ENCODE peak calls at places on chromosomes 5 and 9, in five cellular contexts. X, R, I, J and T are unnamed samples.

GRCh38 chr5:34007116-34007674 is 655 bp downstream of the AMACR start:
- DNase-seq in X (peak; percentile 53), R (no peak), I (no peak), J (no peak), T (no peak)

GRCh38 chr5:1419476-1420210 is 25.6 kb downstream of the SLC6A3 start:
- DNase-seq in X (no peak), R (no peak), I (no peak), J (no peak), T (no peak)

GRCh38 chr5:74040065-74040551 is 414.1 kb downstream of the ARHGEF28 start:
- DNase-seq in X (no peak), R (peak; percentile 65), I (no peak), J (peak; percentile 63), T (no peak)

GRCh38 chr5:71663570-71663969 is 55.5 kb upstream of the CARTPT start:
- DNase-seq in X (no peak), R (no peak), I (no peak), J (no peak), T (no peak)

GRCh38 chr9:12817702-12818101 is 42.9 kb downstream of the LURAP1L start:
- DNase-seq in X (peak; percentile 68), R (peak; percentile 99), I (no peak), J (no peak), T (no peak)

GRCh38 chr5:62282079-62282478 is 23.9 kb upstream of the KIF2A start:
- DNase-seq in X (no peak), R (no peak), I (no peak), J (no peak), T (no peak)

GRCh38 chr9:82784595-82784994 is 278.3 kb downstream of the RASEF start:
- DNase-seq in X (no peak), R (no peak), I (no peak), J (no peak), T (no peak)

GRCh38 chr9:73565833-73566465 is 414.3 kb downstream of the ANXA1 start:
- DNase-seq in X (peak; percentile 83), R (peak; percentile 54), I (no peak), J (no peak), T (no peak)

GRCh38 chr5:179127136-179128040 is 67.2 kb downstream of the ZNF354C start:
- DNase-seq in X (peak; percentile 23), R (no peak), I (no peak), J (no peak), T (no peak)

GRCh38 chr9:17116400-17116837 is 18.4 kb upstream of the CNTLN start:
- DNase-seq in X (no peak), R (peak; percentile 30), I (no peak), J (no peak), T (no peak)

GRCh38 chr5:116411101-116411571 is 163.5 kb downstream of the SEMA6A start:
- DNase-seq in X (peak; percentile 32), R (no peak), I (no peak), J (peak; percentile 24), T (no peak)

GRCh38 chr9:69768716-69769115 is 8.9 kb upstream of the PTAR1 start:
- DNase-seq in X (no peak), R (no peak), I (no peak), J (no peak), T (no peak)

GRCh38 chr5:4419276-4419675 is 720.9 kb upstream of the ADAMTS16 start:
- DNase-seq in X (no peak), R (no peak), I (no peak), J (no peak), T (no peak)

GRCh38 chr9:114124138-114124537 is 25.0 kb upstream of the KIF12 start:
- DNase-seq in X (peak; percentile 25), R (no peak), I (no peak), J (no peak), T (no peak)

GRCh38 chr9:78585909-78586308 is 289.0 kb downstream of the PSAT1 start:
- DNase-seq in X (no peak), R (no peak), I (no peak), J (no peak), T (no peak)

GRCh38 chr5:147169399-147169798 is 65.4 kb upstream of the STK32A start:
- DNase-seq in X (no peak), R (peak; percentile 24), I (no peak), J (peak; percentile 18), T (no peak)

GRCh38 chr5:128498844-128499455 is 39.1 kb downstream of the FBN2 start:
- DNase-seq in X (no peak), R (peak; percentile 20), I (no peak), J (no peak), T (no peak)

GRCh38 chr5:149610583-149611250 is 29.4 kb downstream of the ARHGEF37 start:
- DNase-seq in X (no peak), R (no peak), I (no peak), J (no peak), T (no peak)

GRCh38 chr5:149611327-149611726 is 30.0 kb downstream of the ARHGEF37 start:
- DNase-seq in X (no peak), R (no peak), I (no peak), J (peak; percentile 43), T (no peak)

GRCh38 chr5:149605998-149606721 is 24.9 kb downstream of the ARHGEF37 start:
- DNase-seq in X (no peak), R (peak; percentile 99), I (no peak), J (peak; percentile 74), T (no peak)

GRCh38 chr5:149608936-149609502 is 27.7 kb downstream of the ARHGEF37 start:
- DNase-seq in X (no peak), R (peak; percentile 24), I (no peak), J (no peak), T (no peak)

DNA sequence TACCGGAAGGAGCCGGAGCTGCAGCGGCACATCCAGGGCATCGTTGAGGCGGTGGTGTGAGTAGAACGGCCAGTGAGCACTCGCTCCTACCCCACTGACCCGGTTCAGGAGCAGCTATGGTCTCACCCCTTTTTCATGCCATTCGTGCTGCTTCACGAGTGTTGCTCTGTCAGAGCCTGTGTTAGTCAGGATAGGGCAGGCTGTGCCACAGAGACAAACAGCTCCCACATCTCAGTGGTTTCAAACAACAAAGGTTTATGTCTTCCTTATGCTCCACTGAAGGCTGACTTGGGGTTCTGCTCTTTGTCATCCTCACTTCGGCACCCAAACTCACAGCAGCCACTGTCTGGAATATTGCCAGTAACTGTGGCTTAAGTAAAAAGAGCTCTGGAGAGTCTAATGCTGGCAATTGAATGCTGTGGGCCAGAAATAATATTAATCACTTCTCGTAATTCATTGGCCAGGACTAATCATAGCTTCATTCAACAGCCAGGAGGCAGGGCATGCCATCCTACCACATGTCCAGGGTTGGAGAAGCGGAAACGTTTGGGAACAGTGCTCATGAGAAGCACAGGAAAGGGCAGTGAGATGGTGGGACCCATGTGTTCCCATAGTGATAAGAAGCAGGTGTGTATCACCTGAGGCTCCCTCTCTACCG is 28.5 kb downstream of the ARHGEF37 start:
- DNase-seq in X (no peak), R (no peak), I (no peak), J (no peak), T (no peak)
- H3K4me1 ChIP-seq in X (no peaks in the 10 kb centered on the region), R (peaks cover 21% of the 10 kb centered on the region), I (no peaks in the 10 kb centered on the region), J (peaks cover 5% of the 10 kb centered on the region), T (peaks cover 24% of the 10 kb centered on the region)

GRCh38 chr5:88659529-88660325 is 223.3 kb downstream of the MEF2C start:
- DNase-seq in X (peak; percentile 88), R (no peak), I (no peak), J (no peak), T (no peak)

GRCh38 chr5:88660947-88661869 is 221.8 kb downstream of the MEF2C start:
- DNase-seq in X (peak; percentile 99), R (peak; percentile 78), I (no peak), J (peak; percentile 51), T (no peak)

GRCh38 chr5:88661870-88662207 is 221.1 kb downstream of the MEF2C start:
- DNase-seq in X (no peak), R (no peak), I (no peak), J (no peak), T (no peak)

GRCh38 chr5:88658005-88658404 is 225.0 kb downstream of the MEF2C start:
- DNase-seq in X (no peak), R (no peak), I (no peak), J (no peak), T (no peak)

DNA sequence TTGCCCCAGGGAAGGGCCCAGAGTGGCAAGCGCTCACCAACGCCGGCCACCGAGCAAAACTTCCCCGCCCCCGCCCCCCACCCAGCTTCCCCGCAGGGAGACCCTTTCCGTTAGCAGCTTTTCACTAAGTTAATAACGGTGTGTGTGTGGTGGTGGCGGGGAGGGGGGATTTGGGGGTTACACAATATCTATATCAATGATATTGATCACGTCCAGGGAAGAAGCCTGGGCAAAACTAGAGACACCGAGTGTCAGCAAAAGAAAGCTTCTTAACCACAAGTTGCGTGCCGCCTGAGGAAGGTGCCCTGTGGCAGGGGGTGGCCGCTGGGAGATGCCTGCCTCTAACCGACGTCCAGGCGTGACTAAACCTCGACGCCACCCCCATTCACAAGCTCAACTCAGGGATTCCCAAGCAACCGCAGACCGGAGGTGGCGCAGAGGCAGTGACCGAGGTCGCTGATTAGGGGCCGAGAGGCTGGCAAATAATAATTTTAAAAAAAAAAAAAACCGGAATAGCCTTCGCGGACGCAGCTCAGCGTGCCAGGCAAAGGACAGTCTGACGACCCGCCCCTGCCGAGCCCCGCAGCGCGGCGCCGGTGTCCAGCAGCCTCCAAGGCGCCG is 222.5 kb downstream of the MEF2C start:
- DNase-seq in X (no peak), R (peak; percentile 49), I (no peak), J (no peak), T (no peak)
- H3K4me3 ChIP-seq in X (peak overlapping the region; percentile 71), R (peak overlapping the region; percentile 39), I (peak overlapping the region; percentile 11), J (peak overlapping the region; percentile 50), T (no peak overlapping the region)

GRCh38 chr5:134845335-134845851 is 375 bp upstream of the C5orf24 start:
- DNase-seq in X (no peak), R (no peak), I (no peak), J (no peak), T (no peak)

GRCh38 chr5:134851307-134851923 is 5.6 kb downstream of the C5orf24 start:
- DNase-seq in X (no peak), R (peak; percentile 37), I (no peak), J (no peak), T (no peak)

GRCh38 chr5:134845852-134846640 is at the start of gene C5orf24:
- DNase-seq in X (peak; percentile 91), R (peak; percentile 93), I (peak; percentile 86), J (peak; percentile 96), T (peak; percentile 72)

GRCh38 chr5:134844252-134844651 is 1.5 kb upstream of the C5orf24 start:
- DNase-seq in X (no peak), R (no peak), I (no peak), J (no peak), T (no peak)

DNA sequence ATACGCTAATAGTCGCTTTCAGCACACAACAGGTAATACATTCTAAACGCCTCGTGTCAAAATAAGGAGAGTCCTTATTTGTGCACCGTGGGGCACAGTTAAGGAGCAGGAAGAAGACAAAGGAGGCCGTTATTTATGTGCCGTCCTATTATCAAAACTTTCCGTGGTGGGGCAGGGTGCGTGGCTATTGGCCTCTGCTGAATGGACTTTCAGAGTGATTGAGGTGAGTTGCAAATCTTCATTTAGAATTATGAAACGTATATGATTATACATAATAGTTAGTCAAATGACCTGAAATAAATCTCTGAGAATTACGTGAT is 833 bp downstream of the C5orf24 start:
- DNase-seq in X (no peak), R (peak; percentile 37), I (no peak), J (no peak), T (no peak)
- H3K4me1 ChIP-seq in X (no peaks in the 10 kb centered on the region), R (peaks cover 16% of the 10 kb centered on the region), I (peaks cover 20% of the 10 kb centered on the region), J (peaks cover 2% of the 10 kb centered on the region), T (peaks cover 18% of the 10 kb centered on the region)

GRCh38 chr9:115616666-115617239 is 498.8 kb upstream of the TNC start:
- DNase-seq in X (no peak), R (no peak), I (no peak), J (no peak), T (no peak)

GRCh38 chr9:115614326-115614725 is 496.4 kb upstream of the TNC start:
- DNase-seq in X (no peak), R (no peak), I (no peak), J (no peak), T (no peak)

GRCh38 chr9:115614931-115615401 is 497.0 kb upstream of the TNC start:
- DNase-seq in X (no peak), R (peak; percentile 44), I (no peak), J (no peak), T (no peak)

GRCh38 chr9:115615821-115616665 is 498.1 kb upstream of the TNC start:
- DNase-seq in X (no peak), R (peak; percentile 96), I (no peak), J (no peak), T (no peak)
- H3K4me3 ChIP-seq in X (no peak overlapping the region), R (no peak overlapping the region), I (no peak overlapping the region), J (no peak overlapping the region), T (no peak overlapping the region)